ENCODE peak calls at places on chromosomes 6 and 20, in ten cellular contexts. G, L, H, Y, E, N, W, D, B and Q are unnamed samples.

GRCh38 chr6:7243188-7243942 is 69.6 kb downstream of the SSR1 start:
- DNase-seq in D (peak), B (no peak), W (peak), L (peak), H (peak), N (peak), E (peak), Y (no peak), G (no peak), Q (no peak)

GRCh38 chr6:1821188-1822183 is 211.8 kb downstream of the FOXC1 start:
- DNase-seq in Y (no peak), G (no peak), N (peak), B (no peak), W (no peak), E (peak), L (no peak), H (no peak), D (no peak), Q (no peak)

GRCh38 chr6:6407061-6407723 is 86.7 kb upstream of the F13A1 start:
- DNase-seq in B (no peak), H (peak), N (no peak), D (no peak), W (no peak), G (no peak), E (no peak), Y (no peak), L (no peak), Q (no peak)

GRCh38 chr20:13008761-13009681 is at the start of gene SPTLC3:
- DNase-seq in G (peak), Y (peak), E (peak), L (no peak), B (peak), D (no peak), N (peak), H (peak), W (no peak), Q (no peak)

GRCh38 chr6:128570439-128571063 is 50.2 kb upstream of the PTPRK start:
- DNase-seq in H (no peak), Y (no peak), W (no peak), E (no peak), B (peak), D (no peak), N (no peak), G (no peak), L (no peak), Q (no peak)

GRCh38 chr20:61355585-61355984 is 103.5 kb downstream of the CDH4 start:
- DNase-seq in L (no peak), N (no peak), E (no peak), Y (no peak), D (no peak), G (no peak), H (no peak), W (no peak), B (no peak), Q (peak)

GRCh38 chr20:4155953-4156352 is 140.6 kb upstream of the RNF24 start:
- DNase-seq in Y (no peak), H (no peak), G (no peak), B (no peak), D (no peak), E (no peak), L (no peak), N (no peak), W (no peak), Q (no peak)

GRCh38 chr6:144064402-144064830 is 31.0 kb downstream of the SF3B5 start:
- DNase-seq in D (no peak), H (peak), L (no peak), E (no peak), G (peak), Y (peak), W (peak), B (peak), N (no peak), Q (peak)

GRCh38 chr20:17558154-17558940 is 11.5 kb upstream of the DSTN start:
- DNase-seq in Y (peak), G (peak), W (peak), E (peak), B (peak), L (peak), N (peak), D (peak), H (peak), Q (no peak)

GRCh38 chr6:13794184-13794583 is 20.2 kb downstream of the MCUR1 start:
- DNase-seq in N (no peak), B (no peak), H (peak), E (peak), G (no peak), L (peak), Y (no peak), W (peak), D (no peak), Q (no peak)

GRCh38 chr6:34144581-34145160 is 1.2 kb downstream of the GRM4 start:
- DNase-seq in B (no peak), D (no peak), H (no peak), E (no peak), L (no peak), N (no peak), W (no peak), G (no peak), Y (no peak), Q (peak)

GRCh38 chr6:45420083-45420908 is 42.6 kb upstream of the SUPT3H start:
- DNase-seq in B (peak), G (no peak), Y (no peak), E (peak), W (no peak), L (no peak), D (no peak), N (no peak), H (peak), Q (peak)

GRCh38 chr6:100347901-100348550 is 116.7 kb downstream of the SIM1 start:
- DNase-seq in L (no peak), E (no peak), W (no peak), G (no peak), D (no peak), B (no peak), Y (no peak), N (no peak), H (peak), Q (no peak)

GRCh38 chr6:1363729-1364572 is 25.4 kb upstream of the FOXF2 start:
- DNase-seq in E (no peak), B (no peak), H (peak), N (no peak), D (no peak), G (peak), W (no peak), Y (no peak), L (peak), Q (no peak)

GRCh38 chr6:39804666-39805065 is 12.5 kb downstream of the DAAM2 start:
- DNase-seq in H (no peak), E (no peak), G (no peak), B (no peak), L (no peak), Y (no peak), N (no peak), D (peak), W (no peak), Q (no peak)

GRCh38 chr6:36848658-36849441 is 9.6 kb upstream of the CPNE5 start:
- DNase-seq in E (peak), H (peak), N (peak), B (peak), D (no peak), G (no peak), L (no peak), Y (peak), W (peak), Q (no peak)

GRCh38 chr6:116059713-116060571 is 749 bp downstream of the FRK start:
- DNase-seq in H (peak), W (no peak), N (peak), E (no peak), G (no peak), D (no peak), L (no peak), Y (peak), B (peak), Q (no peak)

GRCh38 chr20:35489717-35490116 is 34.3 kb downstream of the CEP250 start:
- DNase-seq in Y (no peak), H (peak), E (no peak), D (no peak), W (no peak), L (no peak), B (no peak), N (no peak), G (no peak), Q (no peak)

GRCh38 chr6:112839525-112839961 is 492.4 kb downstream of the RFPL4B start:
- DNase-seq in Y (no peak), L (no peak), N (no peak), B (no peak), G (no peak), D (no peak), E (peak), W (no peak), H (no peak), Q (no peak)

GRCh38 chr20:14986026-14986655 is 648.7 kb upstream of the FLRT3 start:
- DNase-seq in Y (peak), W (no peak), G (peak), N (peak), E (peak), H (no peak), D (no peak), L (peak), B (peak), Q (no peak)

GRCh38 chr6:46015119-46015968 is at the start of gene CLIC5:
- DNase-seq in E (no peak), W (no peak), Y (peak), G (peak), B (peak), D (no peak), H (no peak), L (no peak), N (no peak), Q (peak)

DNA sequence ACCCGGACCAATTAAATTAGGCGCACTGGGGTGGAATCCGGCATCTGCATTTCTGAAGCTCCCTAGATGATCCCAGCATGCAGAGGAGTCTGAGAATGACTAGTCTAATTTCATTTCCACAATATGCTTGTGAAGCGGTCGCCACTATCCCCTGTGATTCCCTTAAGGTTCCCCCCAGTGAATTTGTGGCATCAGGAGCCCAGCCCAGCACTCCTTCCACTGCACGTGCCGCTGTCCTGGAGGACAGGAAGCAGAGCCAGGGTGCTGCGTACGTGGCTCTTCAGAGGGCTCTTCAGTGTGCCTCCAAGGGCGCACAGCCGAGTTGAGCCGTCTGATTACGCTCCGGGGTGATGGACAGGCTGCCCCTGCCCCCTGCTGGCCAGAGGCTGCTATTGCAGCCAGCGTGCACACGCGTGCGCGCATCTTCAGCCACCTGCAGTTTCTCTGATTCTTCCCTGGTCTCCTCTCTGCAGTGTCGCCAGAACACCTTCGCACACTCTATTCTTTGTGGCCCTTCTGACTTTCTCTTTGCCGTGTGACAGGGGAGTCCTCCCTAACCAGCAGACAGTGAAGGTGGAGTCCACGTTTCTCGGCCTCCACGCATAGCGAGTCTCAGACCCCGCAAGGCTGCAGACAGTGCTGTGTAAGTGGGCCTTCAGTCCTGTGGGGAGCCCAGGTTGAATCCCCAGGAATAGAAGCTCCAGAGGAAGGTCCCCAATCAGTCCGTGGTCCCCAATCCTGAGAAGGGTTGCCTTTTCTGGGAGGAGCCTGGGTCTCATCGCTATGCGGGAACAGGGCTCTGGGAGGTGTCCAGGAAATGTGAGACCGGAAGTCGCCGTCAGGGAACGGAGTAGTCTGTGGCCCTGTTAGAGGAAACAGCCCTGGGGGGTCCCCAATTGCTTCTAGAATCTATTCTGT is 16.5 kb upstream of the NCR2 start:
- DNase-seq in H (peak), D (peak), L (peak), Y (peak), N (peak), G (peak), B (peak), W (peak), E (peak), Q (peak)
- TF ChIP-seq POLR2A in H (no peak), D (no peak), L (no peak), Y (no peak), N (no peak), G (no peak), B (no peak), W (no peak), E (no peak), Q (no peak)

GRCh38 chr20:23165307-23165750 is 79.2 kb upstream of the CD93 start:
- DNase-seq in E (no peak), B (no peak), G (no peak), L (no peak), N (no peak), D (no peak), H (no peak), Y (peak), W (peak), Q (no peak)
- TF ChIP-seq CTCF in E (peak), B (no peak), G (no peak), L (no peak), N (peak), D (no peak), H (peak), Y (no peak), W (peak), Q (no peak)

GRCh38 chr20:36951198-36951976 is at the start of gene SAMHD1:
- DNase-seq in H (peak), N (peak), G (peak), B (peak), Y (peak), L (peak), E (peak), W (peak), D (peak), Q (peak)
- TF ChIP-seq POLR2A in H (peak), N (peak), G (peak), B (peak), Y (no peak), L (peak), E (peak), W (peak), D (no peak), Q (no peak)

GRCh38 chr6:8908638-8909037 is 473.3 kb upstream of the SLC35B3 start:
- DNase-seq in N (no peak), D (no peak), G (no peak), W (no peak), L (no peak), H (no peak), E (no peak), B (no peak), Y (no peak), Q (no peak)

GRCh38 chr6:8905647-8906231 is 470.4 kb upstream of the SLC35B3 start:
- DNase-seq in L (no peak), N (no peak), G (peak), H (no peak), W (no peak), E (no peak), D (no peak), B (no peak), Y (no peak), Q (no peak)

GRCh38 chr6:8906699-8907098 is 471.4 kb upstream of the SLC35B3 start:
- DNase-seq in Y (no peak), G (no peak), B (no peak), D (no peak), N (no peak), E (no peak), L (no peak), W (no peak), H (no peak), Q (no peak)

DNA sequence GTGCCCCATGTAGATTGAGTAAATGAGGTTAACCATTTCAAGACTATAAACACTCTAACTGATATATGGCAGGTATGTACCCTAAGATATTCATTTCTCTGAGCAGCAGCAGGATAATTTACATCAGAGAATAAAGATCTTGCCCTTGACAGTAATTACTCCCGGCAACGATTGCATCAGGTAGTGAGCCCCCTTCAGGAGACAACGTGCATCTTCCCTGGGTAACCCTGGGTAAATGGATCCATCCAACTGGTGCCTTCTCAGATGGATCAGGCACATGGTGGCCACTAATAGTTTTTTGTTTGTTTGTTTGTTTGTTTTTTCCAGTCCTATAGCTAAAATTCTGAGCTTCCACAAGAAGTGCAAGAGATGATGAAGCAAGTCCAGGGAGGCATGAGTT is 469.4 kb upstream of the SLC35B3 start:
- DNase-seq in W (no peak), G (no peak), D (no peak), L (peak), E (no peak), Y (no peak), H (peak), B (no peak), N (peak), Q (no peak)
- TF ChIP-seq CTCF in W (no peak), G (no peak), D (no peak), L (no peak), E (no peak), Y (no peak), H (peak), B (no peak), N (peak), Q (no peak)

GRCh38 chr6:155314092-155314772 is at the start of gene TFB1M:
- DNase-seq in N (peak), B (peak), H (peak), L (peak), Y (peak), G (peak), E (peak), D (peak), W (peak), Q (peak)
- TF ChIP-seq POLR2A in N (peak), B (peak), H (peak), L (peak), Y (no peak), G (peak), E (peak), D (peak), W (peak), Q (no peak)

GRCh38 chr20:43691928-43692524 is 25.1 kb downstream of the MYBL2 start:
- DNase-seq in E (peak), N (peak), H (peak), B (no peak), G (peak), Y (peak), D (no peak), L (peak), W (peak), Q (peak)
- TF ChIP-seq CTCF in E (peak), N (peak), H (peak), B (peak), G (peak), Y (no peak), D (no peak), L (peak), W (peak), Q (no peak)